ENCODE peak calls at places on chromosomes 5 and 9, in five cellular contexts. S is stromal cell of bone marrow, K is KBM-7, F is GOT3, J is HuH-7.5. U is an unnamed sample.
A peak's percentile ranks its signal among the peaks of the same experiment; 100 is the strongest.

GRCh38 chr9:135128035-135128670 is 40.7 kb downstream of the OLFM1 start:
- DNase-seq in K (no peak), F (no peak), J (no peak), S (no peak), U (no peak)

GRCh38 chr5:1343931-1344901 is 683 bp downstream of the CLPTM1L start:
- DNase-seq in S (no peak), K (no peak), J (peak; percentile 47), F (no peak), U (peak; percentile 33)

GRCh38 chr9:37618817-37619216 is 26.4 kb upstream of the TOMM5 start:
- DNase-seq in F (no peak), K (no peak), J (no peak), S (peak; percentile 25), U (no peak)

GRCh38 chr9:34611811-34612787 is at the start of gene RPP25L:
- DNase-seq in K (peak; percentile 79), S (peak; percentile 71), J (peak; percentile 82), F (peak; percentile 25), U (peak; percentile 77)

GRCh38 chr9:90684776-90685175 is 42.2 kb upstream of the DIRAS2 start:
- DNase-seq in F (no peak), S (no peak), J (no peak), K (no peak), U (no peak)

GRCh38 chr5:113749334-113749733 is 235.8 kb downstream of the YTHDC2 start:
- DNase-seq in S (no peak), K (no peak), J (no peak), F (no peak), U (no peak)

GRCh38 chr5:14895301-14895700 is 23.7 kb upstream of the ANKH start:
- DNase-seq in F (no peak), S (no peak), K (no peak), J (no peak), U (no peak)

GRCh38 chr9:37947987-37948386 is 44.1 kb upstream of the SLC25A51 start:
- DNase-seq in K (no peak), S (no peak), J (no peak), F (no peak), U (no peak)

GRCh38 chr5:18000744-18001143 is 366.5 kb downstream of the TAF11L14 start:
- DNase-seq in J (no peak), K (peak; percentile 81), S (no peak), F (no peak), U (no peak)

GRCh38 chr9:117957267-117957666 is 253.1 kb downstream of the TLR4 start:
- DNase-seq in S (no peak), F (no peak), K (no peak), J (no peak), U (no peak)

GRCh38 chr5:74587300-74587699 is 53.2 kb downstream of the ENC1 start:
- DNase-seq in K (no peak), J (no peak), F (no peak), S (no peak), U (no peak)

GRCh38 chr5:135391123-135391868 is 7.7 kb downstream of the MACROH2A1 start:
- DNase-seq in F (no peak), S (peak; percentile 87), J (no peak), K (no peak), U (no peak)

GRCh38 chr5:32314658-32315057 is 1.9 kb upstream of the MTMR12 start:
- DNase-seq in F (no peak), K (no peak), S (no peak), J (no peak), U (no peak)

GRCh38 chr9:121326130-121326838 is 43.8 kb downstream of the STOM start:
- DNase-seq in J (no peak), S (peak; percentile 92), K (no peak), F (no peak), U (peak; percentile 24)

GRCh38 chr9:98873535-98874432 is 66.3 kb downstream of the GALNT12 start:
- DNase-seq in F (no peak), J (no peak), S (peak; percentile 65), K (no peak), U (no peak)

U was measured in HAP-1.